ENCODE peak calls at places on chromosomes 2 and 18, in four cellular contexts. One of them, this sample, is unnamed.

GRCh38 chr18:23981369-23981768 is 33.2 kb upstream of the TTC39C start:
- DNase-seq in heart right ventricle: no peak
- DNase-seq in endothelial cell: no peak
- DNase-seq in GM23338: no peak
- DNase-seq in this sample: peak; percentile 58

GRCh38 chr2:118371500-118371899 is 283.2 kb downstream of the INSIG2 start:
- DNase-seq in heart right ventricle: no peak
- DNase-seq in endothelial cell: peak; percentile 63
- DNase-seq in GM23338: peak; percentile 93
- DNase-seq in this sample: peak; percentile 17

GRCh38 chr2:127695491-127696472 is 5.5 kb upstream of the SFT2D3 start:
- DNase-seq in heart right ventricle: peak; percentile 80
- DNase-seq in endothelial cell: peak; percentile 59
- DNase-seq in GM23338: peak; percentile 82
- DNase-seq in this sample: peak; percentile 57

GRCh38 chr2:56580242-56580641 is 396.5 kb downstream of the CCDC85A start:
- DNase-seq in heart right ventricle: no peak
- DNase-seq in endothelial cell: no peak
- DNase-seq in GM23338: no peak
- DNase-seq in this sample: no peak

GRCh38 chr18:6743988-6744387 is 14.5 kb downstream of the ARHGAP28 start:
- DNase-seq in heart right ventricle: no peak
- DNase-seq in endothelial cell: no peak
- DNase-seq in GM23338: no peak
- DNase-seq in this sample: no peak

GRCh38 chr2:95276888-95277245 is 2.6 kb downstream of the PROM2 start:
- DNase-seq in heart right ventricle: no peak
- DNase-seq in endothelial cell: no peak
- DNase-seq in GM23338: no peak
- DNase-seq in this sample: no peak

GRCh38 chr2:46188041-46188715 is 109.0 kb upstream of the EPAS1 start:
- DNase-seq in heart right ventricle: no peak
- DNase-seq in endothelial cell: no peak
- DNase-seq in GM23338: no peak
- DNase-seq in this sample: no peak

GRCh38 chr18:23422751-23423418 is 30.2 kb upstream of the RIOK3 start:
- DNase-seq in heart right ventricle: no peak
- DNase-seq in endothelial cell: no peak
- DNase-seq in GM23338: no peak
- DNase-seq in this sample: peak; percentile 46

GRCh38 chr2:182903566-182903965 is 37.1 kb upstream of the FRZB start:
- DNase-seq in heart right ventricle: no peak
- DNase-seq in endothelial cell: no peak
- DNase-seq in GM23338: no peak
- DNase-seq in this sample: no peak

GRCh38 chr2:71336802-71337201 is 5.2 kb downstream of the ZNF638 start:
- DNase-seq in heart right ventricle: no peak
- DNase-seq in endothelial cell: no peak
- DNase-seq in GM23338: no peak
- DNase-seq in this sample: no peak

GRCh38 chr2:83054751-83055150 is 1404.3 kb downstream of the SUCLG1 start:
- DNase-seq in heart right ventricle: no peak
- DNase-seq in endothelial cell: no peak
- DNase-seq in GM23338: no peak
- DNase-seq in this sample: no peak

GRCh38 chr2:54456526-54457325 is 599 bp downstream of the SPTBN1 start:
- DNase-seq in heart right ventricle: peak; percentile 32
- DNase-seq in endothelial cell: no peak
- DNase-seq in GM23338: peak; percentile 60
- DNase-seq in this sample: peak; percentile 68

GRCh38 chr2:45264227-45265225 is 255.3 kb upstream of the SIX2 start:
- DNase-seq in heart right ventricle: no peak
- DNase-seq in endothelial cell: no peak
- DNase-seq in GM23338: peak; percentile 18
- DNase-seq in this sample: no peak

GRCh38 chr2:16861154-16861929 is 195.7 kb upstream of the CYRIA start:
- DNase-seq in heart right ventricle: no peak
- DNase-seq in endothelial cell: no peak
- DNase-seq in GM23338: no peak
- DNase-seq in this sample: no peak

GRCh38 chr2:129056959-129057317 is 738.3 kb upstream of the HS6ST1 start:
- DNase-seq in heart right ventricle: no peak
- DNase-seq in endothelial cell: no peak
- DNase-seq in GM23338: no peak
- DNase-seq in this sample: no peak

GRCh38 chr2:218733615-218734021 is 23.0 kb downstream of the TTLL4 start:
- DNase-seq in heart right ventricle: no peak
- DNase-seq in endothelial cell: no peak
- DNase-seq in GM23338: no peak
- DNase-seq in this sample: peak; percentile 59

GRCh38 chr2:28318462-28319117 is 74.1 kb upstream of the FOSL2 start:
- DNase-seq in heart right ventricle: no peak
- DNase-seq in endothelial cell: no peak
- DNase-seq in GM23338: no peak
- DNase-seq in this sample: no peak

GRCh38 chr18:2304378-2305175 is 266.7 kb downstream of the METTL4 start:
- DNase-seq in heart right ventricle: no peak
- DNase-seq in endothelial cell: no peak
- DNase-seq in GM23338: no peak
- DNase-seq in this sample: no peak

GRCh38 chr2:224350703-224351102 is 51.2 kb downstream of the FAM124B start:
- DNase-seq in heart right ventricle: no peak
- DNase-seq in endothelial cell: no peak
- DNase-seq in GM23338: no peak
- DNase-seq in this sample: no peak

GRCh38 chr18:60146220-60146960 is 226.2 kb downstream of the MC4R start:
- DNase-seq in heart right ventricle: no peak
- DNase-seq in endothelial cell: no peak
- DNase-seq in GM23338: no peak
- DNase-seq in this sample: no peak

GRCh38 chr2:239144713-239144999 is 256.2 kb downstream of the HDAC4 start:
- DNase-seq in heart right ventricle: no peak
- DNase-seq in endothelial cell: no peak
- DNase-seq in GM23338: no peak
- DNase-seq in this sample: no peak

GRCh38 chr2:98886066-98886554 is 49.9 kb downstream of the CRACDL start:
- DNase-seq in heart right ventricle: no peak
- DNase-seq in endothelial cell: no peak
- DNase-seq in GM23338: no peak
- DNase-seq in this sample: no peak

GRCh38 chr18:54284967-54285785 is 15.9 kb downstream of the POLI start:
- DNase-seq in heart right ventricle: peak; percentile 18
- DNase-seq in endothelial cell: no peak
- DNase-seq in GM23338: no peak
- DNase-seq in this sample: peak; percentile 52

GRCh38 chr18:74387362-74387761 is 69.7 kb downstream of the DIPK1C start:
- DNase-seq in heart right ventricle: no peak
- DNase-seq in endothelial cell: no peak
- DNase-seq in GM23338: no peak
- DNase-seq in this sample: no peak